ENCODE peak calls at places on chromosomes 2 and 18, in nine cellular contexts. One of them, this sample, is unnamed.

GRCh38 chr2:128754246-128754724 is 435.6 kb upstream of the HS6ST1 start:
- DNase-seq in astrocyte of the spinal cord: no peak
- DNase-seq in BJ: no peak
- DNase-seq in fibroblast of pulmonary artery: peak
- DNase-seq in lower lobe of right lung: no peak
- DNase-seq in heart left ventricle: no peak
- DNase-seq in psoas muscle: no peak
- DNase-seq in IMR-90: no peak
- DNase-seq in AG10803: no peak
- DNase-seq in this sample: peak

GRCh38 chr2:184680825-184681224 is 82.5 kb downstream of the ZNF804A start:
- DNase-seq in AG10803: no peak
- DNase-seq in lower lobe of right lung: no peak
- DNase-seq in fibroblast of pulmonary artery: no peak
- DNase-seq in astrocyte of the spinal cord: no peak
- DNase-seq in IMR-90: no peak
- DNase-seq in psoas muscle: no peak
- DNase-seq in heart left ventricle: no peak
- DNase-seq in BJ: no peak
- DNase-seq in this sample: no peak

GRCh38 chr2:212970132-212970531 is 181.3 kb downstream of the IKZF2 start:
- DNase-seq in astrocyte of the spinal cord: peak
- DNase-seq in BJ: peak
- DNase-seq in fibroblast of pulmonary artery: peak
- DNase-seq in lower lobe of right lung: no peak
- DNase-seq in heart left ventricle: no peak
- DNase-seq in AG10803: peak
- DNase-seq in IMR-90: peak
- DNase-seq in psoas muscle: no peak
- DNase-seq in this sample: peak

GRCh38 chr2:75053484-75054112 is 95.2 kb downstream of the POLE4 start:
- DNase-seq in BJ: no peak
- DNase-seq in lower lobe of right lung: no peak
- DNase-seq in astrocyte of the spinal cord: peak
- DNase-seq in fibroblast of pulmonary artery: peak
- DNase-seq in psoas muscle: no peak
- DNase-seq in AG10803: no peak
- DNase-seq in IMR-90: peak
- DNase-seq in heart left ventricle: no peak
- DNase-seq in this sample: peak

GRCh38 chr2:105546623-105546964 is 147.7 kb upstream of the FHL2 start:
- DNase-seq in astrocyte of the spinal cord: no peak
- DNase-seq in AG10803: no peak
- DNase-seq in lower lobe of right lung: no peak
- DNase-seq in psoas muscle: no peak
- DNase-seq in heart left ventricle: peak
- DNase-seq in BJ: no peak
- DNase-seq in fibroblast of pulmonary artery: no peak
- DNase-seq in IMR-90: no peak
- DNase-seq in this sample: no peak

GRCh38 chr2:109029444-109030193 is 40.6 kb upstream of the EDAR start:
- DNase-seq in heart left ventricle: no peak
- DNase-seq in AG10803: no peak
- DNase-seq in fibroblast of pulmonary artery: no peak
- DNase-seq in astrocyte of the spinal cord: no peak
- DNase-seq in lower lobe of right lung: no peak
- DNase-seq in BJ: no peak
- DNase-seq in IMR-90: no peak
- DNase-seq in psoas muscle: no peak
- DNase-seq in this sample: no peak

GRCh38 chr18:7617738-7618422 is 50.8 kb downstream of the PTPRM start:
- DNase-seq in fibroblast of pulmonary artery: peak
- DNase-seq in lower lobe of right lung: no peak
- DNase-seq in IMR-90: peak
- DNase-seq in AG10803: peak
- DNase-seq in astrocyte of the spinal cord: peak
- DNase-seq in BJ: peak
- DNase-seq in heart left ventricle: peak
- DNase-seq in psoas muscle: no peak
- DNase-seq in this sample: peak

GRCh38 chr2:180849851-180850250 is 130.6 kb upstream of the UBE2E3 start:
- DNase-seq in astrocyte of the spinal cord: no peak
- DNase-seq in IMR-90: no peak
- DNase-seq in psoas muscle: no peak
- DNase-seq in fibroblast of pulmonary artery: no peak
- DNase-seq in lower lobe of right lung: no peak
- DNase-seq in AG10803: no peak
- DNase-seq in heart left ventricle: no peak
- DNase-seq in BJ: no peak
- DNase-seq in this sample: no peak

GRCh38 chr2:109066501-109066900 is 62.5 kb upstream of the SH3RF3 start:
- DNase-seq in fibroblast of pulmonary artery: no peak
- DNase-seq in lower lobe of right lung: no peak
- DNase-seq in heart left ventricle: no peak
- DNase-seq in astrocyte of the spinal cord: no peak
- DNase-seq in AG10803: no peak
- DNase-seq in BJ: no peak
- DNase-seq in IMR-90: no peak
- DNase-seq in psoas muscle: no peak
- DNase-seq in this sample: no peak

DNA sequence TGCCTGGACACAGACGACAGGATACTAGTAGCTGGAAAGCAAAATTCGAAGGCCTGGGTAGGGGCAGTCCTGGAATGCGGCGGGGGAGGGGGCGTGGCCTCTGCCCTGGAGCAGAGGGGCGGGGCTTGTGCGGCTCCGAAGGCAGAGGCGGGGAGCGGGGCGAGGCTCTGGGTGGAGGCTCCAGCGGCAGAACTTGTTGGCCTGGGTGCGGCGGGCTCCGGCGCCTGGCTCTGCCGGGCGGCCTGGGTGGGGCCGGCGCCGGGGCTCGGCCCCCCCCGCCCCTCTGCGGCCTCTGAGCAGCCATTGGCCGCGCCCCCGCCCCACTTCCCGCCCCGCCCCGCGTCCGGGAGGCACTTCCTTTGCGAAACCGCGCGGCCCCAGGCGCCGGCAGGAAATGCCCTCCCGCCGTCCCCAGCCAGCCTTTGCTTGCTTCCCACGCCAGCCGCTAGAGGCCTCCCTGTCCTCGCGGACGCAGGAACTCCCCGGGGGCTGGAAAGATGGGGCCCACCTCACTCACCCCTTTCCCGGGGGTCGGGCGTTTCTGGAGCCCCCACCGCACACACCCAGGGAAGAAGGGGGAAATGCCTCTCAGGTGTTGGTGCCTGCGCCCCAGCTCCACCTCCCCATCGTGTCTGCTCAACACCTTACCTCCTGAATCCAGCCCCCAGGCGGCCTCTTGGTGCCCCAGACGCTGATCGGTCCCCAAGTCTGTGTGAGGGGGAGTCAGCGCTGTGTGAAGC is 6.7 kb downstream of the CTDSP1 start:
- DNase-seq in AG10803: peak
- DNase-seq in astrocyte of the spinal cord: peak
- DNase-seq in fibroblast of pulmonary artery: peak
- DNase-seq in lower lobe of right lung: peak
- DNase-seq in heart left ventricle: peak
- DNase-seq in psoas muscle: peak
- DNase-seq in BJ: peak
- DNase-seq in IMR-90: peak
- DNase-seq in this sample: peak
- TF ChIP-seq CTCF in AG10803: peak
- TF ChIP-seq CTCF in astrocyte of the spinal cord: peak
- TF ChIP-seq CTCF in fibroblast of pulmonary artery: peak
- TF ChIP-seq CTCF in lower lobe of right lung: peak
- TF ChIP-seq CTCF in heart left ventricle: peak
- TF ChIP-seq CTCF in psoas muscle: peak
- TF ChIP-seq CTCF in BJ: peak
- TF ChIP-seq CTCF in IMR-90: peak
- TF ChIP-seq CTCF in this sample: peak

DNA sequence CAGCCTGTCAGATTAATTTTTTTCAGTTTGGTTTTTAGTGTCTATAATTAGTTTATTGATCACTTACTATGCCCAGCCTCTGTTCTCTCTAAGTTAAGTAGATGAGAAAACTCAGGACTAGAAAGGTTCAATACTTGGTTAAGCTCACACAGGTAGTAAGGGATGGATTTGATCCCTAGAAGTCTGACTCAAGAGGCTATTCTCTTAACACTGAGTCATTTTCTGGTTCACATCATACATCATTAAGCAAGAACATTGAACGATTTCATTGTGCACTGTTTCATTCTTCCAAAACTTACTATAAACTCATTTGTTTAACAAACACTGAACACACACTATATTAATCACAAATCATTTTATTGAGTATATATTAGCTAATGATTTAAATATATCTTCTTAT is 54.1 kb upstream of the SLC38A11 start:
- DNase-seq in lower lobe of right lung: no peak
- DNase-seq in IMR-90: peak
- DNase-seq in astrocyte of the spinal cord: no peak
- DNase-seq in BJ: no peak
- DNase-seq in psoas muscle: no peak
- DNase-seq in AG10803: no peak
- DNase-seq in fibroblast of pulmonary artery: no peak
- DNase-seq in heart left ventricle: no peak
- DNase-seq in this sample: no peak
- H3K4me3 ChIP-seq in lower lobe of right lung: no peak
- H3K4me3 ChIP-seq in IMR-90: no peak
- H3K4me3 ChIP-seq in astrocyte of the spinal cord: no peak
- H3K4me3 ChIP-seq in BJ: no peak
- H3K4me3 ChIP-seq in psoas muscle: no peak
- H3K4me3 ChIP-seq in AG10803: no peak
- H3K4me3 ChIP-seq in fibroblast of pulmonary artery: no peak
- H3K4me3 ChIP-seq in heart left ventricle: no peak
- H3K4me3 ChIP-seq in this sample: no peak

GRCh38 chr2:68282814-68283812 is 30.8 kb upstream of the PPP3R1 start:
- DNase-seq in BJ: no peak
- DNase-seq in psoas muscle: no peak
- DNase-seq in heart left ventricle: no peak
- DNase-seq in AG10803: peak
- DNase-seq in fibroblast of pulmonary artery: peak
- DNase-seq in lower lobe of right lung: no peak
- DNase-seq in astrocyte of the spinal cord: peak
- DNase-seq in IMR-90: peak
- DNase-seq in this sample: peak
- TF ChIP-seq CTCF in BJ: peak
- TF ChIP-seq CTCF in psoas muscle: peak
- TF ChIP-seq CTCF in heart left ventricle: peak
- TF ChIP-seq CTCF in AG10803: peak
- TF ChIP-seq CTCF in fibroblast of pulmonary artery: peak
- TF ChIP-seq CTCF in lower lobe of right lung: peak
- TF ChIP-seq CTCF in astrocyte of the spinal cord: peak
- TF ChIP-seq CTCF in IMR-90: peak
- TF ChIP-seq CTCF in this sample: peak

GRCh38 chr2:65742977-65743376 is 310.6 kb upstream of the SPRED2 start:
- DNase-seq in fibroblast of pulmonary artery: no peak
- DNase-seq in IMR-90: no peak
- DNase-seq in BJ: no peak
- DNase-seq in astrocyte of the spinal cord: no peak
- DNase-seq in lower lobe of right lung: no peak
- DNase-seq in AG10803: no peak
- DNase-seq in heart left ventricle: no peak
- DNase-seq in psoas muscle: no peak
- DNase-seq in this sample: no peak
- H3K4me3 ChIP-seq in fibroblast of pulmonary artery: no peak
- H3K4me3 ChIP-seq in IMR-90: no peak
- H3K4me3 ChIP-seq in BJ: no peak
- H3K4me3 ChIP-seq in astrocyte of the spinal cord: no peak
- H3K4me3 ChIP-seq in lower lobe of right lung: no peak
- H3K4me3 ChIP-seq in AG10803: no peak
- H3K4me3 ChIP-seq in heart left ventricle: no peak
- H3K4me3 ChIP-seq in psoas muscle: no peak
- H3K4me3 ChIP-seq in this sample: no peak

GRCh38 chr2:61855178-61855523 is 1.3 kb upstream of the FAM161A start:
- DNase-seq in AG10803: no peak
- DNase-seq in heart left ventricle: no peak
- DNase-seq in IMR-90: no peak
- DNase-seq in BJ: no peak
- DNase-seq in fibroblast of pulmonary artery: peak
- DNase-seq in psoas muscle: no peak
- DNase-seq in astrocyte of the spinal cord: peak
- DNase-seq in lower lobe of right lung: no peak
- DNase-seq in this sample: peak

GRCh38 chr2:61854435-61855177 is 746 bp upstream of the FAM161A start:
- DNase-seq in AG10803: peak
- DNase-seq in BJ: peak
- DNase-seq in heart left ventricle: peak
- DNase-seq in IMR-90: peak
- DNase-seq in psoas muscle: peak
- DNase-seq in lower lobe of right lung: peak
- DNase-seq in astrocyte of the spinal cord: peak
- DNase-seq in fibroblast of pulmonary artery: peak
- DNase-seq in this sample: peak

GRCh38 chr2:61853848-61854434 is at the start of gene FAM161A:
- DNase-seq in BJ: peak
- DNase-seq in IMR-90: peak
- DNase-seq in psoas muscle: peak
- DNase-seq in astrocyte of the spinal cord: peak
- DNase-seq in AG10803: peak
- DNase-seq in lower lobe of right lung: peak
- DNase-seq in heart left ventricle: peak
- DNase-seq in fibroblast of pulmonary artery: peak
- DNase-seq in this sample: peak

GRCh38 chr2:61853086-61853847 is 593 bp downstream of the FAM161A start:
- DNase-seq in lower lobe of right lung: no peak
- DNase-seq in astrocyte of the spinal cord: no peak
- DNase-seq in psoas muscle: peak
- DNase-seq in heart left ventricle: peak
- DNase-seq in IMR-90: no peak
- DNase-seq in AG10803: no peak
- DNase-seq in fibroblast of pulmonary artery: peak
- DNase-seq in BJ: no peak
- DNase-seq in this sample: peak
- TF ChIP-seq CTCF in lower lobe of right lung: no peak
- TF ChIP-seq CTCF in astrocyte of the spinal cord: peak
- TF ChIP-seq CTCF in psoas muscle: no peak
- TF ChIP-seq CTCF in heart left ventricle: no peak
- TF ChIP-seq CTCF in IMR-90: no peak
- TF ChIP-seq CTCF in AG10803: no peak
- TF ChIP-seq CTCF in fibroblast of pulmonary artery: no peak
- TF ChIP-seq CTCF in BJ: no peak
- TF ChIP-seq CTCF in this sample: no peak

GRCh38 chr2:3578987-3579386 is 3.9 kb downstream of the RPS7 start:
- DNase-seq in IMR-90: no peak
- DNase-seq in lower lobe of right lung: no peak
- DNase-seq in astrocyte of the spinal cord: no peak
- DNase-seq in fibroblast of pulmonary artery: no peak
- DNase-seq in heart left ventricle: no peak
- DNase-seq in AG10803: no peak
- DNase-seq in BJ: no peak
- DNase-seq in psoas muscle: no peak
- DNase-seq in this sample: no peak
- H3K4me3 ChIP-seq in IMR-90: no peak
- H3K4me3 ChIP-seq in lower lobe of right lung: no peak
- H3K4me3 ChIP-seq in astrocyte of the spinal cord: peak
- H3K4me3 ChIP-seq in fibroblast of pulmonary artery: peak
- H3K4me3 ChIP-seq in heart left ventricle: no peak
- H3K4me3 ChIP-seq in AG10803: no peak
- H3K4me3 ChIP-seq in BJ: no peak
- H3K4me3 ChIP-seq in psoas muscle: no peak
- H3K4me3 ChIP-seq in this sample: peak

DNA sequence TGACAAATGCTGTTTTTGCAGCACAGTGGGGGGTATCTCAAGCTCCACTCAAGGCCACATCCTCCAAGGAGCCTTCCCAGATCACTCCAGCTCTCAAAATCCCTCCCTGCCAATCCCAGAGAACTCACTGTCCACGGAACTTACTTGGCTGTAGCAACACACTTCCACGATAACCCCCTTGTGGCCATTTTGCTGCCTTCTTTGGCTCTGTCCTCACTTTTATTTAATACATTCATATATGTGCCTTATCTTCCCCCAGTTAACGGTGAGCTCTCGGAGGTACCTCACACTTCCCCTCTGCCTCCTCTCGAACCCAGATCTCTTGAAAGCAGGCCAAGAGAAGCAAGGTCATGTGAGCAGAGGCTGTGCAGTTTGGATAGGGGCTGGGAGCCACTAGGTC is 122.3 kb downstream of the TNS1 start:
- DNase-seq in IMR-90: no peak
- DNase-seq in psoas muscle: no peak
- DNase-seq in heart left ventricle: no peak
- DNase-seq in AG10803: no peak
- DNase-seq in fibroblast of pulmonary artery: no peak
- DNase-seq in lower lobe of right lung: no peak
- DNase-seq in astrocyte of the spinal cord: no peak
- DNase-seq in BJ: no peak
- DNase-seq in this sample: no peak
- TF ChIP-seq CTCF in IMR-90: no peak
- TF ChIP-seq CTCF in psoas muscle: no peak
- TF ChIP-seq CTCF in heart left ventricle: no peak
- TF ChIP-seq CTCF in AG10803: peak
- TF ChIP-seq CTCF in fibroblast of pulmonary artery: peak
- TF ChIP-seq CTCF in lower lobe of right lung: no peak
- TF ChIP-seq CTCF in astrocyte of the spinal cord: peak
- TF ChIP-seq CTCF in BJ: no peak
- TF ChIP-seq CTCF in this sample: no peak